ENCODE peak calls at places on chromosomes 2 and 18, in five cellular contexts. One of them, this sample, is unnamed.
A peak's percentile ranks its signal among the peaks of the same experiment; 100 is the strongest.

GRCh38 chr2:186855216-186855615 is 6.2 kb upstream of the ZSWIM2 start:
- DNase-seq in sciatic nerve: no peak
- DNase-seq in astrocyte of the spinal cord: no peak
- DNase-seq in T-cell: no peak
- DNase-seq in Calu3: no peak
- DNase-seq in this sample: no peak

GRCh38 chr2:145015561-145015960 is 495.6 kb upstream of the ZEB2 start:
- DNase-seq in sciatic nerve: no peak
- DNase-seq in Calu3: no peak
- DNase-seq in T-cell: no peak
- DNase-seq in astrocyte of the spinal cord: peak; percentile 48
- DNase-seq in this sample: no peak

GRCh38 chr2:10482979-10483378 is 34.9 kb upstream of the ODC1 start:
- DNase-seq in Calu3: no peak
- DNase-seq in T-cell: no peak
- DNase-seq in astrocyte of the spinal cord: no peak
- DNase-seq in sciatic nerve: no peak
- DNase-seq in this sample: no peak

GRCh38 chr2:195575879-195576391 is 81.1 kb upstream of the SLC39A10 start:
- DNase-seq in sciatic nerve: no peak
- DNase-seq in astrocyte of the spinal cord: peak; percentile 69
- DNase-seq in Calu3: peak; percentile 20
- DNase-seq in T-cell: no peak
- DNase-seq in this sample: peak; percentile 87

GRCh38 chr18:80247403-80247916 is at the start of gene PARD6G:
- DNase-seq in Calu3: peak; percentile 59
- DNase-seq in T-cell: peak; percentile 38
- DNase-seq in sciatic nerve: peak; percentile 92
- DNase-seq in astrocyte of the spinal cord: peak; percentile 56
- DNase-seq in this sample: peak; percentile 73

GRCh38 chr2:178863856-178864620 is 56.8 kb upstream of the TTN start:
- DNase-seq in T-cell: no peak
- DNase-seq in Calu3: no peak
- DNase-seq in sciatic nerve: no peak
- DNase-seq in astrocyte of the spinal cord: peak; percentile 30
- DNase-seq in this sample: no peak

GRCh38 chr2:152481881-152482280 is 146.9 kb downstream of the FMNL2 start:
- DNase-seq in T-cell: no peak
- DNase-seq in astrocyte of the spinal cord: no peak
- DNase-seq in sciatic nerve: no peak
- DNase-seq in Calu3: no peak
- DNase-seq in this sample: peak; percentile 19

GRCh38 chr2:1746174-1747064 is 2.1 kb upstream of the PXDN start:
- DNase-seq in T-cell: no peak
- DNase-seq in sciatic nerve: peak; percentile 28
- DNase-seq in Calu3: no peak
- DNase-seq in astrocyte of the spinal cord: no peak
- DNase-seq in this sample: no peak

GRCh38 chr2:129604560-129604959 is 374.9 kb upstream of the RAB6C start:
- DNase-seq in astrocyte of the spinal cord: no peak
- DNase-seq in Calu3: no peak
- DNase-seq in sciatic nerve: no peak
- DNase-seq in T-cell: no peak
- DNase-seq in this sample: no peak

GRCh38 chr2:179470102-179470501 is 205.5 kb upstream of the SESTD1 start:
- DNase-seq in astrocyte of the spinal cord: no peak
- DNase-seq in Calu3: no peak
- DNase-seq in sciatic nerve: no peak
- DNase-seq in T-cell: no peak
- DNase-seq in this sample: no peak

GRCh38 chr2:10738192-10738591 is 16.8 kb downstream of the ATP6V1C2 start:
- DNase-seq in sciatic nerve: no peak
- DNase-seq in Calu3: no peak
- DNase-seq in T-cell: no peak
- DNase-seq in astrocyte of the spinal cord: no peak
- DNase-seq in this sample: peak; percentile 93

GRCh38 chr2:221929259-221929658 is 357.2 kb upstream of the EPHA4 start:
- DNase-seq in T-cell: no peak
- DNase-seq in Calu3: no peak
- DNase-seq in astrocyte of the spinal cord: no peak
- DNase-seq in sciatic nerve: no peak
- DNase-seq in this sample: peak; percentile 3

GRCh38 chr2:43034921-43035320 is 191.5 kb downstream of the ZFP36L2 start:
- DNase-seq in astrocyte of the spinal cord: no peak
- DNase-seq in sciatic nerve: peak; percentile 47
- DNase-seq in Calu3: no peak
- DNase-seq in T-cell: no peak
- DNase-seq in this sample: no peak

GRCh38 chr2:32220445-32220844 is 44.2 kb downstream of the NLRC4 start:
- DNase-seq in T-cell: no peak
- DNase-seq in astrocyte of the spinal cord: no peak
- DNase-seq in Calu3: no peak
- DNase-seq in sciatic nerve: no peak
- DNase-seq in this sample: no peak